ENCODE peak calls at places on chromosomes 4 and X, in four cellular contexts. Q is AG04450, Z is kidney epithelial cell, V is NCI-H187 treated with DMSO at 0.1 percent for 48 hours. B is an unnamed sample.

GRCh38 chr4:81743731-81744465 is 272.2 kb upstream of the RASGEF1B start:
- DNase-seq in Q (no peak), Z (no peak), V (no peak), B (no peak)

GRCh38 chr4:128311659-128312392 is 24.2 kb upstream of the PGRMC2 start:
- DNase-seq in Q (no peak), Z (no peak), V (no peak), B (no peak)

GRCh38 chrX:17567173-17567572 is 170.1 kb upstream of the SCML1 start:
- DNase-seq in Q (no peak), Z (no peak), V (no peak), B (no peak)

GRCh38 chr4:865121-865465 is 39.2 kb upstream of the CPLX1 start:
- DNase-seq in Q (no peak), Z (no peak), V (no peak), B (no peak)

GRCh38 chrX:77743720-77744119 is 42.3 kb downstream of the ATRX start:
- DNase-seq in Q (no peak), Z (no peak), V (no peak), B (no peak)

GRCh38 chr4:138401330-138401729 is 159.2 kb upstream of the SLC7A11 start:
- DNase-seq in Q (no peak), Z (no peak), V (no peak), B (no peak)

GRCh38 chr4:40316333-40316781 is 18.8 kb upstream of the CHRNA9 start:
- DNase-seq in Q (peak), Z (peak), V (no peak), B (peak)

GRCh38 chr4:1728061-1728980 is 7.0 kb downstream of the TACC3 start:
- DNase-seq in Q (no peak), Z (no peak), V (no peak), B (no peak)

GRCh38 chrX:31136144-31136572 is 64.3 kb upstream of the FTHL17 start:
- DNase-seq in Q (no peak), Z (no peak), V (no peak), B (no peak)

GRCh38 chrX:147602297-147602696 is 309.4 kb upstream of the FMR1 start:
- DNase-seq in Q (no peak), Z (no peak), V (peak), B (no peak)

GRCh38 chrX:41275661-41276609 is 58.0 kb upstream of the DDX3X start:
- DNase-seq in Q (no peak), Z (no peak), V (no peak), B (no peak)

GRCh38 chr4:144343143-144343755 is 202.7 kb upstream of the GYPA start:
- DNase-seq in Q (no peak), Z (no peak), V (no peak), B (no peak)

GRCh38 chrX:124232523-124233201 is 99.8 kb upstream of the TEX13D start:
- DNase-seq in Q (no peak), Z (no peak), V (no peak), B (no peak)

GRCh38 chr4:88356771-88357170 is 21.9 kb upstream of the HERC6 start:
- DNase-seq in Q (no peak), Z (no peak), V (no peak), B (no peak)

GRCh38 chrX:120308959-120309872 is 2.0 kb downstream of the TMEM255A start:
- DNase-seq in Q (peak), Z (no peak), V (peak), B (no peak)

GRCh38 chr4:174999407-174999806 is 81.2 kb downstream of the ADAM29 start:
- DNase-seq in Q (no peak), Z (peak), V (no peak), B (peak)

GRCh38 chr4:102541708-102542107 is 40.5 kb downstream of the NFKB1 start:
- DNase-seq in Q (no peak), Z (no peak), V (no peak), B (no peak)

GRCh38 chr4:182133033-182133432 is 110.2 kb upstream of the TENM3 start:
- DNase-seq in Q (no peak), Z (no peak), V (no peak), B (no peak)

GRCh38 chr4:87078987-87079469 is 141.4 kb downstream of the KLHL8 start:
- DNase-seq in Q (peak), Z (no peak), V (no peak), B (peak)

GRCh38 chr4:102094474-102094873 is 250.8 kb downstream of the SLC39A8 start:
- DNase-seq in Q (no peak), Z (no peak), V (no peak), B (no peak)